ENCODE peak calls at places on chromosome 7, in four cellular contexts. F is DMS 273 treated with DMSO at 0.1 percent for 48 hours, K is EH, P is neuronal stem cell. D is an unnamed sample.

GRCh38 chr7:134908289-134908688 is 78.0 kb upstream of the AGBL3 start:
- DNase-seq in F (no peak), K (peak; percentile 53), P (no peak), D (no peak)

GRCh38 chr7:133591704-133592340 is 338.9 kb downstream of the EXOC4 start:
- DNase-seq in F (no peak), K (no peak), P (no peak), D (no peak)

GRCh38 chr7:44959956-44960640 is 18.7 kb downstream of the MYO1G start:
- DNase-seq in F (no peak), K (no peak), P (no peak), D (no peak)

GRCh38 chr7:128112781-128113221 is 81.6 kb upstream of the LRRC4 start:
- DNase-seq in F (no peak), K (no peak), P (no peak), D (peak; percentile 66)

GRCh38 chr7:38476764-38477163 is 154.4 kb downstream of the AMPH start:
- DNase-seq in F (no peak), K (no peak), P (no peak), D (no peak)

GRCh38 chr7:76506081-76506440 is 4.3 kb upstream of the UPK3B start:
- DNase-seq in F (no peak), K (no peak), P (no peak), D (peak; percentile 55)

GRCh38 chr7:76260171-76260703 is 42.2 kb upstream of the HSPB1 start:
- DNase-seq in F (no peak), K (peak; percentile 29), P (peak; percentile 92), D (peak; percentile 24)

GRCh38 chr7:63521-64021 is 128.8 kb upstream of the FAM20C start:
- DNase-seq in F (no peak), K (no peak), P (no peak), D (peak; percentile 29)

GRCh38 chr7:113730309-113730955 is 188.4 kb downstream of the PPP1R3A start:
- DNase-seq in F (no peak), K (peak; percentile 59), P (no peak), D (no peak)

GRCh38 chr7:90210925-90211324 is 615 bp upstream of the STEAP2 start:
- DNase-seq in F (no peak), K (no peak), P (no peak), D (no peak)

GRCh38 chr7:11244149-11244548 is 270.5 kb downstream of the PHF14 start:
- DNase-seq in F (no peak), K (no peak), P (no peak), D (no peak)

GRCh38 chr7:46764100-46764941 is 817.6 kb downstream of the TNS3 start:
- DNase-seq in F (no peak), K (peak; percentile 98), P (no peak), D (no peak)

GRCh38 chr7:1663857-1664651 is 6.0 kb upstream of the ELFN1 start:
- DNase-seq in F (no peak), K (no peak), P (peak; percentile 23), D (no peak)

GRCh38 chr7:5419523-5420107 is 4.0 kb downstream of the TNRC18 start:
- DNase-seq in F (no peak), K (peak; percentile 28), P (peak; percentile 73), D (no peak)

GRCh38 chr7:20417260-20417659 is 86.6 kb downstream of the ITGB8 start:
- DNase-seq in F (no peak), K (no peak), P (no peak), D (no peak)

GRCh38 chr7:80918406-80918805 is 445 bp downstream of the SEMA3C start:
- DNase-seq in F (no peak), K (no peak), P (peak; percentile 20), D (peak; percentile 55)

GRCh38 chr7:22725585-22725984 is 1.4 kb upstream of the IL6 start:
- DNase-seq in F (no peak), K (peak; percentile 53), P (no peak), D (peak; percentile 30)

GRCh38 chr7:108561047-108561619 is 8.4 kb downstream of the THAP5 start:
- DNase-seq in F (no peak), K (peak; percentile 65), P (no peak), D (no peak)

GRCh38 chr7:111931016-111931517 is 275.1 kb downstream of the DOCK4 start:
- DNase-seq in F (no peak), K (peak; percentile 3), P (peak; percentile 21), D (no peak)

GRCh38 chr7:149870274-149870673 is 3.5 kb upstream of the ATP6V0E2 start:
- DNase-seq in F (no peak), K (no peak), P (no peak), D (no peak)

GRCh38 chr7:22601812-22602568 is 102.0 kb upstream of the STEAP1B start:
- DNase-seq in F (no peak), K (peak; percentile 90), P (no peak), D (no peak)

GRCh38 chr7:122301858-122302745 is 2.4 kb downstream of the FEZF1 start:
- DNase-seq in F (no peak), K (no peak), P (no peak), D (no peak)

GRCh38 chr7:106863216-106863997 is 1.7 kb upstream of the PIK3CG start:
- DNase-seq in F (no peak), K (no peak), P (no peak), D (no peak)

GRCh38 chr7:81603-82342 is 110.6 kb upstream of the FAM20C start:
- DNase-seq in F (no peak), K (no peak), P (no peak), D (no peak)

GRCh38 chr7:2668401-2668800 is 19.6 kb upstream of the AMZ1 start:
- DNase-seq in F (no peak), K (peak; percentile 44), P (no peak), D (no peak)

GRCh38 chr7:130415019-130415418 is 25.8 kb downstream of the CEP41 start:
- DNase-seq in F (no peak), K (no peak), P (no peak), D (no peak)

GRCh38 chr7:3682028-3682712 is 381.1 kb downstream of the SDK1 start:
- DNase-seq in F (no peak), K (no peak), P (no peak), D (no peak)

GRCh38 chr7:112938895-112939588 is 147.6 kb downstream of the GPR85 start:
- DNase-seq in F (no peak), K (peak; percentile 47), P (peak; percentile 58), D (peak; percentile 77)

GRCh38 chr7:123135960-123136359 is 63.8 kb downstream of the SLC13A1 start:
- DNase-seq in F (no peak), K (no peak), P (no peak), D (no peak)

GRCh38 chr7:137893143-137893742 is 46.5 kb upstream of the DGKI start:
- DNase-seq in F (no peak), K (no peak), P (no peak), D (no peak)

GRCh38 chr7:131692131-131692960 is 135.9 kb upstream of the PODXL start:
- DNase-seq in F (peak; percentile 48), K (peak; percentile 39), P (peak; percentile 78), D (peak; percentile 89)

GRCh38 chr7:8422177-8422576 is 11.2 kb upstream of the NXPH1 start:
- DNase-seq in F (no peak), K (no peak), P (no peak), D (no peak)

GRCh38 chr7:76050545-76050944 is 2.6 kb downstream of the MDH2 start:
- DNase-seq in F (no peak), K (no peak), P (no peak), D (no peak)